ENCODE peak calls at places on chromosomes 13 and 19, in five cellular contexts. Q is COR-L47, Y is HL-60, H is NCI-H1105, Z is MV-4-11. X is an unnamed sample.

GRCh38 chr13:40668335-40668734 is 1.9 kb upstream of the FOXO1 start:
- DNase-seq in Z (no peak), Y (peak), Q (no peak), H (no peak), X (peak)

GRCh38 chr13:48954086-48954485 is 21.6 kb upstream of the FNDC3A start:
- DNase-seq in Y (no peak), Z (no peak), Q (no peak), H (no peak), X (no peak)

GRCh38 chr19:16886305-16886880 is 2.4 kb upstream of the F2RL3 start:
- DNase-seq in Q (no peak), Y (no peak), H (no peak), Z (peak), X (no peak)

GRCh38 chr13:86464193-86464592 is 665.0 kb upstream of the SLITRK6 start:
- DNase-seq in Z (no peak), Y (no peak), Q (peak), H (no peak), X (no peak)

GRCh38 chr13:87889241-87889640 is 218.1 kb downstream of the SLITRK5 start:
- DNase-seq in Q (peak), H (peak), Z (no peak), Y (no peak), X (no peak)

GRCh38 chr19:7897289-7897688 is 6.4 kb upstream of the MAP2K7 start:
- DNase-seq in H (no peak), Q (no peak), Y (peak), Z (no peak), X (no peak)

GRCh38 chr19:1049106-1049505 is 9.2 kb downstream of the ABCA7 start:
- DNase-seq in H (no peak), Y (no peak), Z (no peak), Q (no peak), X (no peak)

GRCh38 chr19:1259873-1260748 is 9.0 kb upstream of the CIRBP start:
- DNase-seq in Q (no peak), Y (no peak), H (no peak), Z (no peak), X (no peak)

GRCh38 chr13:113098163-113098732 is 7.3 kb upstream of the F7 start:
- DNase-seq in Y (no peak), Q (no peak), H (no peak), Z (no peak), X (no peak)

X was measured in AML-193.